ENCODE peak calls at places on chromosomes 5 and 9, in six cellular contexts. M is osteocyte, Z is M059J, T is MV-4-11, J is fibroblast of lung, V is H54. C is an unnamed sample.

GRCh38 chr9:78676623-78677022 is 379.7 kb downstream of the PSAT1 start:
- DNase-seq in M (no peak), Z (peak; percentile 74), T (no peak), J (peak; percentile 93), V (no peak), C (no peak)

GRCh38 chr9:115921301-115921700 is 232.3 kb upstream of the PAPPA start:
- DNase-seq in M (no peak), Z (peak; percentile 31), T (no peak), J (peak; percentile 71), V (no peak), C (no peak)

GRCh38 chr5:179783128-179783527 is 10.7 kb upstream of the LTC4S start:
- DNase-seq in M (no peak), Z (no peak), T (no peak), J (no peak), V (no peak), C (no peak)

GRCh38 chr9:127535396-127535795 is 76.7 kb upstream of the STXBP1 start:
- DNase-seq in M (no peak), Z (no peak), T (no peak), J (no peak), V (no peak), C (no peak)

GRCh38 chr5:143402464-143403356 is 776 bp downstream of the NR3C1 start:
- DNase-seq in M (peak; percentile 87), Z (peak; percentile 60), T (peak; percentile 50), J (peak; percentile 60), V (no peak), C (peak; percentile 37)

GRCh38 chr5:135497971-135498661 is 37.6 kb downstream of the NEUROG1 start:
- DNase-seq in M (peak; percentile 53), Z (peak; percentile 24), T (peak; percentile 17), J (no peak), V (no peak), C (no peak)

GRCh38 chr5:177098103-177098771 is 11.5 kb downstream of the FGFR4 start:
- DNase-seq in M (no peak), Z (no peak), T (no peak), J (no peak), V (no peak), C (no peak)

GRCh38 chr5:139482050-139482889 is at the start of gene STING1:
- DNase-seq in M (peak; percentile 92), Z (peak; percentile 100), T (peak; percentile 98), J (peak; percentile 95), V (peak; percentile 87), C (peak; percentile 31)

GRCh38 chr9:36597412-36598178 is 24.9 kb downstream of the MELK start:
- DNase-seq in M (no peak), Z (peak; percentile 62), T (peak; percentile 32), J (peak; percentile 63), V (no peak), C (no peak)

GRCh38 chr9:104842698-104843097 is 78.8 kb downstream of the NIPSNAP3B start:
- DNase-seq in M (no peak), Z (no peak), T (no peak), J (peak; percentile 37), V (no peak), C (no peak)

GRCh38 chr5:15354011-15354410 is 146.0 kb upstream of the FBXL7 start:
- DNase-seq in M (no peak), Z (no peak), T (no peak), J (no peak), V (no peak), C (no peak)

GRCh38 chr9:132181796-132182521 is 20.1 kb downstream of the NTNG2 start:
- DNase-seq in M (no peak), Z (no peak), T (no peak), J (peak; percentile 15), V (no peak), C (no peak)